ENCODE peak calls at places on chromosomes 12 and 14, in five cellular contexts. J is fibroblast of mammary gland, P is HEK293T, H is NCI-H2171, B is neural crest cell. K is an unnamed sample.

GRCh38 chr14:38302034-38302433 is 46.1 kb upstream of the CLEC14A start:
- DNase-seq in J (no peak), P (no peak), H (no peak), B (no peak), K (no peak)

GRCh38 chr14:68039593-68039992 is 220.0 kb downstream of the RAD51B start:
- DNase-seq in J (no peak), P (no peak), H (no peak), B (no peak), K (no peak)

GRCh38 chr12:8697120-8697475 is 693 bp upstream of the RIMKLB start:
- DNase-seq in J (peak), P (no peak), H (no peak), B (peak), K (no peak)

GRCh38 chr12:29709641-29710040 is 74.1 kb downstream of the TMTC1 start:
- DNase-seq in J (no peak), P (no peak), H (peak), B (no peak), K (peak)

GRCh38 chr14:64983439-64984310 is 3.0 kb upstream of the FNTB start:
- DNase-seq in J (peak), P (peak), H (peak), B (no peak), K (peak)

GRCh38 chr12:99418379-99418778 is 229.2 kb upstream of the GARIN6 start:
- DNase-seq in J (no peak), P (no peak), H (no peak), B (no peak), K (no peak)

GRCh38 chr14:51401272-51401671 is 161.2 kb downstream of the TMX1 start:
- DNase-seq in J (peak), P (no peak), H (no peak), B (no peak), K (no peak)

GRCh38 chr12:51820721-51821422 is 27.6 kb downstream of the FIGNL2 start:
- DNase-seq in J (peak), P (peak), H (peak), B (peak), K (peak)

GRCh38 chr12:52783563-52784316 is 6.6 kb upstream of the KRT76 start:
- DNase-seq in J (no peak), P (no peak), H (no peak), B (no peak), K (no peak)

GRCh38 chr12:67681145-67681778 is 32.7 kb downstream of the DYRK2 start:
- DNase-seq in J (peak), P (no peak), H (no peak), B (no peak), K (no peak)

GRCh38 chr14:103091041-103091882 is 3.3 kb upstream of the EXOC3L4 start:
- DNase-seq in J (peak), P (no peak), H (peak), B (peak), K (peak)

GRCh38 chr12:30980886-30981662 is 54.5 kb downstream of the TSPAN11 start:
- DNase-seq in J (no peak), P (no peak), H (no peak), B (no peak), K (no peak)

GRCh38 chr14:48008646-48009045 is 333.2 kb upstream of the MDGA2 start:
- DNase-seq in J (no peak), P (no peak), H (no peak), B (no peak), K (no peak)